ENCODE peak calls at places on chromosomes 6 and 20, in eight cellular contexts. Q is SK-MEL-5; W is kidney tubule cell; E is thoracic aorta; T is aorta; J is ELF-1; N is psoas muscle; A is activated naive CD4-positive, alpha-beta T cell. S is an unnamed sample.

GRCh38 chr20:6057704-6058103 is 3.8 kb upstream of the LRRN4 start:
- DNase-seq in Q (no peak), W (no peak), E (no peak), T (no peak), J (no peak), N (no peak), A (no peak), S (no peak)

GRCh38 chr6:97765480-97765879 is 482.5 kb upstream of the MMS22L start:
- DNase-seq in Q (no peak), W (no peak), E (no peak), T (no peak), J (no peak), N (no peak), A (no peak), S (no peak)

GRCh38 chr6:167756594-167756993 is 70.1 kb upstream of the AFDN start:
- DNase-seq in Q (no peak), W (peak), E (no peak), T (no peak), J (no peak), N (no peak), A (no peak), S (no peak)

GRCh38 chr6:33621396-33622388 is 570 bp downstream of the ITPR3 start:
- DNase-seq in Q (no peak), W (peak), E (no peak), T (no peak), J (no peak), N (peak), A (no peak), S (peak)

GRCh38 chr6:3442444-3443220 is 14.2 kb downstream of the SLC22A23 start:
- DNase-seq in Q (no peak), W (peak), E (no peak), T (no peak), J (no peak), N (no peak), A (no peak), S (no peak)

GRCh38 chr20:57451356-57451755 is 60.2 kb downstream of the RBM38 start:
- DNase-seq in Q (no peak), W (no peak), E (no peak), T (no peak), J (no peak), N (no peak), A (no peak), S (no peak)

GRCh38 chr6:12266571-12266970 is 23.6 kb upstream of the EDN1 start:
- DNase-seq in Q (no peak), W (peak), E (no peak), T (no peak), J (no peak), N (no peak), A (no peak), S (no peak)

GRCh38 chr6:150345786-150346185 is 23.0 kb upstream of the IYD start:
- DNase-seq in Q (no peak), W (peak), E (no peak), T (no peak), J (no peak), N (no peak), A (no peak), S (no peak)

GRCh38 chr20:46757754-46758678 is 48.6 kb downstream of the SLC2A10 start:
- DNase-seq in Q (peak), W (peak), E (no peak), T (no peak), J (peak), N (peak), A (no peak), S (no peak)

GRCh38 chr6:160386869-160387518 is 38.8 kb downstream of the SLC22A3 start:
- DNase-seq in Q (no peak), W (peak), E (no peak), T (peak), J (no peak), N (peak), A (no peak), S (no peak)

GRCh38 chr6:131787079-131787478 is 20.7 kb upstream of the ENPP1 start:
- DNase-seq in Q (no peak), W (no peak), E (no peak), T (no peak), J (no peak), N (no peak), A (no peak), S (no peak)

GRCh38 chr6:74167951-74168350 is 471.9 kb downstream of the CD109 start:
- DNase-seq in Q (no peak), W (no peak), E (no peak), T (no peak), J (no peak), N (no peak), A (no peak), S (no peak)